ENCODE peak calls at places on chromosome 13, in eight cellular contexts. U, F, E, Z, K, I, L and J are unnamed samples.

GRCh38 chr13:81639984-81640582 is 1299.2 kb upstream of the SPRY2 start:
- DNase-seq in K (no peak), U (no peak), I (no peak), L (no peak), Z (no peak), F (no peak), E (no peak), J (peak; percentile 30)

GRCh38 chr13:77406644-77407440 is 79.9 kb upstream of the MYCBP2 start:
- DNase-seq in Z (no peak), E (no peak), U (no peak), K (no peak), L (no peak), F (no peak), I (no peak), J (no peak)

GRCh38 chr13:77767413-77767812 is 69.9 kb downstream of the SLAIN1 start:
- DNase-seq in L (no peak), U (no peak), Z (no peak), E (no peak), K (no peak), I (no peak), F (no peak), J (no peak)

GRCh38 chr13:111904166-111904565 is 162.8 kb upstream of the SOX1 start:
- DNase-seq in Z (no peak), E (no peak), K (peak; percentile 39), L (no peak), I (no peak), U (no peak), F (no peak), J (no peak)

GRCh38 chr13:71320452-71320851 is 546.6 kb downstream of the DACH1 start:
- DNase-seq in E (no peak), I (no peak), U (peak; percentile 20), K (no peak), Z (no peak), F (no peak), L (peak; percentile 49), J (peak; percentile 55)

GRCh38 chr13:114071991-114072390 is 60.4 kb downstream of the RASA3 start:
- DNase-seq in I (no peak), E (no peak), L (peak; percentile 20), F (peak; percentile 45), K (no peak), U (no peak), Z (no peak), J (no peak)

GRCh38 chr13:24271611-24272451 is 37.5 kb upstream of the C1QTNF9 start:
- DNase-seq in U (peak; percentile 78), F (peak; percentile 93), Z (peak; percentile 83), E (peak; percentile 74), K (peak; percentile 75), L (peak; percentile 84), I (peak; percentile 74), J (peak; percentile 72)

GRCh38 chr13:112893570-112894422 is 75.2 kb upstream of the MCF2L start:
- DNase-seq in U (peak; percentile 61), Z (peak; percentile 41), L (peak; percentile 23), I (peak; percentile 38), K (no peak), F (peak; percentile 90), E (peak; percentile 26), J (peak; percentile 38)

GRCh38 chr13:37741536-37741935 is 128.0 kb downstream of the TRPC4 start:
- DNase-seq in U (no peak), I (no peak), Z (no peak), L (no peak), F (no peak), K (no peak), E (no peak), J (no peak)

GRCh38 chr13:35953537-35954206 is 177.5 kb downstream of the DCLK1 start:
- DNase-seq in L (peak; percentile 96), Z (peak; percentile 60), K (peak; percentile 83), E (peak; percentile 16), U (peak; percentile 58), F (peak; percentile 85), I (peak; percentile 82), J (peak; percentile 8)

GRCh38 chr13:112771877-112772538 is 82.2 kb downstream of the ATP11A start:
- DNase-seq in Z (no peak), L (no peak), E (no peak), K (no peak), I (no peak), U (no peak), F (no peak), J (peak; percentile 71)

GRCh38 chr13:20001351-20001750 is 42.8 kb downstream of the ZMYM2 start:
- DNase-seq in E (no peak), U (no peak), L (peak; percentile 29), Z (no peak), I (no peak), K (no peak), F (no peak), J (no peak)

GRCh38 chr13:30159446-30159839 is 147.9 kb downstream of the KATNAL1 start:
- DNase-seq in L (peak; percentile 26), I (no peak), U (no peak), Z (no peak), E (no peak), F (no peak), K (no peak), J (no peak)

GRCh38 chr13:80157261-80157942 is 183.5 kb downstream of the SPRY2 start:
- DNase-seq in I (no peak), E (no peak), F (no peak), Z (no peak), K (no peak), L (no peak), U (no peak), J (no peak)

GRCh38 chr13:106176103-106176502 is 359.4 kb downstream of the EFNB2 start:
- DNase-seq in F (no peak), E (no peak), Z (no peak), I (no peak), K (no peak), L (peak; percentile 50), U (no peak), J (no peak)

GRCh38 chr13:48542581-48543341 is 9.9 kb upstream of the RCBTB2 start:
- DNase-seq in F (peak; percentile 75), Z (peak; percentile 47), E (no peak), I (peak; percentile 41), U (peak; percentile 45), L (peak; percentile 26), K (peak; percentile 71), J (peak; percentile 66)

GRCh38 chr13:28659611-28659970 is 661 bp downstream of the POMP start:
- DNase-seq in L (peak; percentile 57), E (no peak), K (no peak), I (no peak), F (no peak), Z (no peak), U (no peak), J (peak; percentile 23)

DNA sequence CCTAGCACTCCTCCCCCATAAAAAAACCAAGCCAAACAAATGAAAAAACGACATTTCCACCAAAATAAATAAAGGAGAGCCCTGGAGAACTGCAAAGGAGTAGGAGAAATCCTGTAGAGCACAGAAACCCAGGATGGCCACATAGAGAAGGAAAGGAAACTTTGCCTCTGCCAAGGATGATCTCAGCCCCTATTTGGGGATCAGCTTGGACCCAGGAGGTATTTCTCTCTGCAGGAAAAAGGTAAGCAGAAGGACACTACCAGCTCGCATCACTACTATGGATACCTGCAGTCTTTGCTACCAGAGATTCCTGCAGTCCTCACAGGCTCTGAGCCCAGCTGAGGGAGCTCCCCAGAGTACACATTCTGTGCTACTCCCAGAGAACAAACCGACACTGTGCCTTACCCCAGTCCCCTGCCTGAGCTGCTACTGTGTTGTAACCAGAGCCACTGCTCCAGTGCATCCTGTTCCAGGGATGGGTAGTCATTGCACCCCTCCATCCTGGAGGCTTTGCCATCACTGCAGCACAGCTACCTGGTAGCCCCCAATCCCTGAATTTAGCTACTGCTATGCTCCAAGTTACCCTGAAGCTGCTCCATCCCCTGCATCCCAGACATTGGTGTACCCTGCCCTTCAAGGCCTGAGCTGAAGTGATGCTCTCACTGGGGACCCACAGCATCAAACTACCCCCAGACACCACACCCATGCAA is 41.7 kb downstream of the VWA8 start:
- DNase-seq in U (no peak), F (no peak), Z (no peak), K (no peak), I (no peak), E (no peak), L (no peak), J (no peak)
- H3K4me1 ChIP-seq in U (peaks cover 3% of the 10 kb centered on the region), F (peaks cover 6% of the 10 kb centered on the region), Z (peaks cover 59% of the 10 kb centered on the region), K (peaks cover 5% of the 10 kb centered on the region), I (peaks cover 10% of the 10 kb centered on the region), E (no peaks in the 10 kb centered on the region), L (peaks cover 11% of the 10 kb centered on the region), J (no peaks in the 10 kb centered on the region)

DNA sequence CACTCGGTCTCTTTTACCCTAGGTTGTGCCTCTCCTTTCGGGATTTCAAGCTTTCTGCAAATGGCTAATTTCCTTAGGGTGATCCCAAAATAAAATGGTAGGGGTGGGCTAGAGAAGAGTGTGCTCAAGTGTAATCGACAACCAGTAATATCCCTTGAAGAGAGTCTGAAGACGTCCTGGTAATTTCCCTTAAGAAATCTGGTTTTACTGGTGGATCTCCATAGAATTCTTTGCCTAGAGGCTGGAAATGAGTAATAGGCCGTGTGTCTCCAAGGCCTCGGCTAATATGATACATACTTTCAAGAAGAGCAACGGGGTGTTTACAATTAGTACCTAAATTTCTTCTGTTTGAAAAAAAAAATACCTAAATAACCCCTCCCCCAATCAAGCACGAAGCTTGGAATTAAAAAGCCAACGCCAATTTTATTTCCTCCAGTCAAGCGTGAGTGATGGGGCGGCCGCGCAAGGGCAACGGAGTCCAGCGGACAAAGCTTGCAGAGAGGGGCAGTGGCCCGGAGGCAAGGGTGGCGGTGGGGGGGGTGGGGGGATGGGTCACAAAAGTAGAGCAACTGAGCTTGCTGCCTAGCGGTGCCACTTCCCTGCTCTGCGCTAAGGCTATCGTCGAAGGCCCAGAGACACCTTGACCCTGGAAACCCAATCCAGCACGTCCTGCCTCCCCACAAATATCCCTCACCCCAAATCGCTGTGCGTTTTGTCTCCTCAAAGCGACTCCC is 7.8 kb downstream of the SOX21 start:
- DNase-seq in I (no peak), E (no peak), L (no peak), U (no peak), F (no peak), Z (no peak), K (no peak), J (no peak)
- H3K4me3 ChIP-seq in I (no peak overlapping the region), E (no peak overlapping the region), L (no peak overlapping the region), U (no peak overlapping the region), F (no peak overlapping the region), Z (no peak overlapping the region), K (no peak overlapping the region), J (no peak overlapping the region)

GRCh38 chr13:107681611-107682010 is 533.7 kb downstream of the LIG4 start:
- DNase-seq in E (no peak), K (no peak), Z (no peak), I (no peak), U (no peak), L (no peak), F (no peak), J (no peak)
- H3K27ac ChIP-seq in E (no peak overlapping the region), K (no peak overlapping the region), Z (no peak overlapping the region), I (no peak overlapping the region), U (no peak overlapping the region), L (no peak overlapping the region), F (no peak overlapping the region), J (no peak overlapping the region)

DNA sequence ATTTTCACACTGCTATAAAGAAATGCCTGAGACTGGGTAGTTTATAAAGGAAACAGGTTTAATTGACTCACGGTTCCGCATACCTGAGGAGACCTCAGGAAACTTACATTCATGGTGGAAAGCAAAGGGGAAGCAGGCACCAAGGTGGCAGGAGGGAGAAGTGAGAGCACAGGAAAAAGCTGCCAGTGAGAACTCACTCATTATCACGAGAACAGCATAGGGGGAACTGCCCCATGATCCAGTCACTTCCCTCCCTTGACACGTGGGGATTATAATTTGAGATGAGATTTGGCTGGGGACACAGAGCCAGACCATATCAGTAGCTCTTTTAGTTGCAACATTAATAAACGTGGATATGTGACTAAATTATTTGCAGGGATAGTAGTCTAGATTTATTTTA is 4.3 kb upstream of the KCTD4 start:
- DNase-seq in F (no peak), K (no peak), E (no peak), I (no peak), L (no peak), U (no peak), Z (no peak), J (no peak)
- H3K4me1 ChIP-seq in F (no peaks in the 10 kb centered on the region), K (peaks cover 5% of the 10 kb centered on the region), E (no peaks in the 10 kb centered on the region), I (peaks cover 4% of the 10 kb centered on the region), L (peaks cover 14% of the 10 kb centered on the region), U (peaks cover 3% of the 10 kb centered on the region), Z (peaks cover 41% of the 10 kb centered on the region), J (no peaks in the 10 kb centered on the region)